ENCODE peak calls at places on chromosome 14, in five cellular contexts. W is A549, T is hepatic stellate cell, X is T-helper 1 cell, E is GM04504. I is an unnamed sample.

GRCh38 chr14:65696801-65697200 is 284.3 kb downstream of the FUT8 start:
- DNase-seq in W (no peak), T (peak; percentile 40), X (no peak), E (no peak), I (no peak)

GRCh38 chr14:92986254-92987147 is 63.6 kb downstream of the CHGA start:
- DNase-seq in W (peak; percentile 53), T (peak; percentile 92), X (no peak), E (peak; percentile 56), I (peak; percentile 60)

GRCh38 chr14:75343914-75344313 is 65.3 kb downstream of the FOS start:
- DNase-seq in W (no peak), T (no peak), X (no peak), E (peak; percentile 68), I (no peak)

GRCh38 chr14:63940387-63940786 is 87.6 kb downstream of the SYNE2 start:
- DNase-seq in W (no peak), T (no peak), X (no peak), E (no peak), I (no peak)

GRCh38 chr14:30873308-30874119 is 845 bp upstream of the COCH start:
- DNase-seq in W (no peak), T (no peak), X (no peak), E (no peak), I (no peak)

GRCh38 chr14:52781629-52782028 is 9.8 kb downstream of the GNPNAT1 start:
- DNase-seq in W (no peak), T (no peak), X (no peak), E (no peak), I (no peak)

GRCh38 chr14:29518335-29518734 is 409.3 kb downstream of the PRKD1 start:
- DNase-seq in W (no peak), T (peak; percentile 3), X (no peak), E (peak; percentile 2), I (no peak)

GRCh38 chr14:66979083-66979974 is 209.9 kb upstream of the GARIN2 start:
- DNase-seq in W (no peak), T (no peak), X (no peak), E (no peak), I (no peak)

GRCh38 chr14:36807727-36808126 is 146.1 kb downstream of the PAX9 start:
- DNase-seq in W (no peak), T (no peak), X (no peak), E (no peak), I (no peak)

GRCh38 chr14:67964391-67964812 is 144.8 kb downstream of the RAD51B start:
- DNase-seq in W (no peak), T (no peak), X (no peak), E (no peak), I (peak; percentile 95)

GRCh38 chr14:89384023-89384422 is 33.0 kb downstream of the FOXN3 start:
- DNase-seq in W (no peak), T (no peak), X (no peak), E (no peak), I (no peak)

I was measured in PC-9.